ENCODE peak calls at places on chromosomes 6 and 20, in five cellular contexts. F is HepG2, G is K562, K is H1, T is GM12878. R is an unnamed sample.

GRCh38 chr6:91626935-91627334 is 1040.1 kb upstream of the MAP3K7 start:
- DNase-seq in K (no peak), F (no peak), G (no peak), T (no peak), R (no peak)

GRCh38 chr6:35400901-35401311 is 51.2 kb upstream of the FANCE start:
- DNase-seq in F (no peak), T (no peak), K (no peak), G (no peak), R (peak; percentile 79)

GRCh38 chr6:15620616-15621015 is 42.2 kb downstream of the DTNBP1 start:
- DNase-seq in F (no peak), G (no peak), T (no peak), K (no peak), R (no peak)

GRCh38 chr6:37480951-37481597 is 18.6 kb downstream of the CCDC167 start:
- DNase-seq in G (no peak), K (no peak), F (no peak), T (no peak), R (no peak)

GRCh38 chr6:6277418-6277817 is 43.0 kb downstream of the F13A1 start:
- DNase-seq in K (no peak), T (no peak), F (no peak), G (no peak), R (no peak)

GRCh38 chr20:56439784-56440291 is 27.8 kb downstream of the CASS4 start:
- DNase-seq in K (no peak), F (no peak), T (no peak), G (no peak), R (no peak)

GRCh38 chr20:34472246-34472925 is 43.8 kb upstream of the DYNLRB1 start:
- DNase-seq in G (peak; percentile 33), F (no peak), K (no peak), T (no peak), R (peak; percentile 75)

GRCh38 chr6:112054520-112055160 is 736 bp downstream of the CCN6 start:
- DNase-seq in K (no peak), F (no peak), T (no peak), G (no peak), R (no peak)

GRCh38 chr6:155274533-155274932 is 10.7 kb downstream of the CLDN20 start:
- DNase-seq in G (no peak), F (no peak), K (no peak), T (no peak), R (no peak)

GRCh38 chr20:62330576-62331317 is 27.9 kb downstream of the ADRM1 start:
- DNase-seq in G (no peak), F (no peak), T (no peak), K (no peak), R (no peak)

GRCh38 chr6:159790947-159791598 is 806 bp downstream of the MRPL18 start:
- DNase-seq in T (no peak), F (no peak), G (no peak), K (no peak), R (no peak)

GRCh38 chr6:100457251-100457990 is 7.3 kb downstream of the SIM1 start:
- DNase-seq in T (no peak), K (no peak), F (no peak), G (no peak), R (no peak)

GRCh38 chr6:4287811-4288244 is 152.5 kb upstream of the ECI2 start:
- DNase-seq in K (no peak), G (no peak), F (no peak), T (no peak), R (no peak)

GRCh38 chr20:22333885-22334545 is 250.4 kb downstream of the FOXA2 start:
- DNase-seq in F (peak; percentile 71), G (peak; percentile 73), T (no peak), K (no peak), R (peak; percentile 38)

GRCh38 chr6:36374194-36374593 is 13.3 kb downstream of the ETV7 start:
- DNase-seq in T (no peak), F (no peak), G (no peak), K (no peak), R (no peak)

GRCh38 chr6:15299430-15300131 is 53.7 kb downstream of the JARID2 start:
- DNase-seq in T (peak; percentile 90), K (no peak), G (peak; percentile 91), F (peak; percentile 60), R (no peak)

GRCh38 chr20:50380697-50381040 is 129.5 kb upstream of the PTPN1 start:
- DNase-seq in K (no peak), G (no peak), T (no peak), F (peak; percentile 54), R (no peak)

GRCh38 chr6:52537001-52537753 is 39.7 kb downstream of the TRAM2 start:
- DNase-seq in F (no peak), G (no peak), T (peak; percentile 92), K (no peak), R (no peak)

GRCh38 chr20:4322499-4322898 is 307.1 kb upstream of the RNF24 start:
- DNase-seq in F (no peak), K (no peak), T (no peak), G (no peak), R (no peak)

GRCh38 chr6:97060254-97060653 is 135.7 kb downstream of the KLHL32 start:
- DNase-seq in K (no peak), F (no peak), G (no peak), T (no peak), R (no peak)

GRCh38 chr6:43861212-43861918 is 91.4 kb downstream of the VEGFA start:
- DNase-seq in T (no peak), G (no peak), F (no peak), K (no peak), R (no peak)

GRCh38 chr20:19593762-19594161 is 164.3 kb upstream of the RIN2 start:
- DNase-seq in G (no peak), K (no peak), T (no peak), F (no peak), R (no peak)

GRCh38 chr6:150069707-150070106 is 786 bp upstream of the ULBP3 start:
- DNase-seq in K (no peak), T (no peak), F (no peak), G (no peak), R (no peak)

GRCh38 chr6:143465546-143465945 is 14.9 kb downstream of the PEX3 start:
- DNase-seq in T (no peak), G (no peak), F (no peak), K (no peak), R (no peak)

GRCh38 chr6:158344534-158344933 is 32.3 kb downstream of the TULP4 start:
- DNase-seq in G (no peak), K (no peak), F (no peak), T (peak; percentile 28), R (no peak)
- TF ChIP-seq SP1 in G (no peak), K (no peak), F (no peak), T (no peak), R (no peak)

DNA sequence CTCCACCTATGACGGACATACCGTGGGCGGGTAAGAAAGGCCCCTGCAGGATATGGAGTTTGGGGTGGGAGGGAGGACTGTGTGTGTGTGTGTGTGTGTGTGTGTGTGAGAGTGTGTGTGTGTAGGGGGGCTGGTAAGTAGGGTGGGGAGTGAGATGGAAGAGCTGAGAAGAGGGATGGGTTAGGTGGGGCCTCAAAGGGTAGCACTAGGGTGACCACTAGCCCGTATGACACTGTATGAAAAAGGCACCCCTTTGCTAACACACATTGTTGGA is 7.1 kb downstream of the DDR1 start:
- DNase-seq in G (no peak), F (no peak), K (no peak), T (no peak), R (no peak)
- H4K20me1 ChIP-seq in G (peaks cover 6% of the 10 kb centered on the region), F (peaks cover 4% of the 10 kb centered on the region), K (peaks cover 6% of the 10 kb centered on the region), T (no peaks in the 10 kb centered on the region), R (no peaks in the 10 kb centered on the region)

GRCh38 chr6:141133346-141133745 is 999.4 kb upstream of the GJE1 start:
- DNase-seq in K (no peak), F (no peak), G (no peak), T (no peak), R (no peak)
- TF ChIP-seq SP1 in K (no peak), F (no peak), G (no peak), T (no peak), R (no peak)

DNA sequence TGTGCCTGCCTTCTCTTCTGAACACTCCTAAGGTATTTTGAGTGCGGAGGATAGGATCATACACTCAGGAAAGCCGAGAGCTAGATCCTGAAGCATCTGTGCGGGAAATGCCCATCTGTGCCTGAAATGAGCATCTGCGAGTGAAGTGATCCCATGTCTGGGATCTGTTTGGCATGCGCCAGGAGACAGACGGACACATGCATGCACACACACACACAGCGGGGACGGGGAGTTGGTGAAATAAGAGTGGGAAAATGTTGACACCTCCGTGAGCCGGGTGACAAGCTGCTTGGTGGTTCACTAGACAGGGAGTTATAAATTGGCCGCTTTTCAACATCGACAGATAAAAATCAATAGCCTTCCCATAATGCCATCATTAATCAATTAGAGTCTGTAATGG is 13.8 kb downstream of the SYNJ2 start:
- DNase-seq in K (no peak), T (no peak), G (no peak), F (no peak), R (no peak)
- H4K20me1 ChIP-seq in K (no peaks in the 10 kb centered on the region), T (no peaks in the 10 kb centered on the region), G (peaks cover 15% of the 10 kb centered on the region), F (peaks cover 83% of the 10 kb centered on the region), R (no peaks in the 10 kb centered on the region)

GRCh38 chr6:165417298-165417865 is 108.0 kb upstream of the C6orf118 start:
- DNase-seq in G (no peak), T (no peak), F (no peak), K (no peak), R (no peak)
- TF ChIP-seq SP1 in G (no peak), T (no peak), F (no peak), K (no peak), R (no peak)

DNA sequence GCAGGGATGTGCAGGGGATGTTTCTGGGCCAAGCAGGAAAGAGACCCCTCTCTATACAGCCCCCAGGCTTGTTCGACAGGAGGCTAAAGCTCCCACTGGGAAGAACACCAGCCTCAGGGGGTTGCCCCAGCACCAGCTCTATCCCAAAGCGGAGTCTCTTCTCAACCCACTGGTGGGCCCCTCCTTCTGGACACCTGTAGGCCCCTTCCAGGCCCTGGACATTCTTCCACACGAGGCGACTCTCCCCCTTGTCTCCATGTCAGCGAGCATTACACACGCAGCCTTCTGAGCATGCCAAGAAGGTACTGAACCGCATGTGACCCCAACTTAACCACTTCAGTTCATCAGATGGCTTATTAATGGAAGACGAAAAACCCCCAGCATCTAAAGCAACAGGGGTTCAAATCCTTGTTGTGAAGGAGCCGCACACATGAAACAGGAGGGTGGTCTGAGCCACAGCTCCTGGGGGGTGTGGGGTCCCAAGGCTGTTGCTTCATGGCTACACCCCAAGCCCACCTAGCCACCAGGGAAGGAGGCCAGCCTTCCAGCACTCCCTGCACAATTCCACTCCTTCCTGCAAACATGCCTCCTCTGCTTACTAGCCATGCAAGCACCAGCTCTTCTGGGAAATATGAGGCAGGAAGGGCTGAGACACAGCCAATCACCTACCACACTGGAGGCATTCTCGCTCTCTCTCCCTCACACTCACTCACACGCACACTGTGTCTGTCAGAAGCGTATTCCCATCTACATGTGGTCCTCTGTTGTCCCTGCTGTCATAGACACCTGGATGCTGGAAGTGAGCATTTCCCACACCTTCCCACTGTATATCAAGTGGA is 104.6 kb downstream of the NOL4L start:
- DNase-seq in T (no peak), G (no peak), F (no peak), K (no peak), R (no peak)
- H4K20me1 ChIP-seq in T (peaks cover 7% of the 10 kb centered on the region), G (no peaks in the 10 kb centered on the region), F (peaks cover 57% of the 10 kb centered on the region), K (peaks cover 14% of the 10 kb centered on the region), R (no peaks in the 10 kb centered on the region)

DNA sequence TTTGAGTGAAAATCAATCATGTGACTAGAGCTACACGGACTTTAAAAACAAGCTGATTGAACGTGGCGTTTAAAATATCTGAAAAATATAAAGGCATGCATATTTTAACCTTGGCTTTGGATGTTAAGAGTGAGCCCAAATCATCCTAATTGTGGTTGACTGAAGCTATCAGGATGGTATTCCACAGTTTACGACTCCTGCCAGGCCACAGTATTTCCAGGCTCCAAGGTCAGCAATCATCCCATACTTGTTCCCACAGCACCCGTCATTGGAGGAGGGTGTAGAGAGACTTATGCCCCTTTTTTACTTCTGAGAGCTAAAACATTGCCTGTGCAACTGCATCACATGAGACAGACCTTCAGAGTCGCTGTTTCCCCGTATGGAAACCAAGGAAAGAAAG is 43.2 kb upstream of the TMX4 start:
- DNase-seq in G (no peak), F (no peak), K (no peak), T (no peak), R (no peak)
- TF ChIP-seq SP1 in G (no peak), F (no peak), K (no peak), T (no peak), R (no peak)